ENCODE peak calls at places on chromosomes 3 and 15, in five cellular contexts. D is AG10803, E is GM12878, A is endothelial cell of umbilical vein, C is PC-3. I is an unnamed sample.

GRCh38 chr15:73575636-73576247 is 57.4 kb downstream of the NPTN start:
- DNase-seq in D (peak), E (no peak), A (peak), C (no peak), I (peak)

GRCh38 chr3:115692887-115693524 is 69.7 kb downstream of the GAP43 start:
- DNase-seq in D (peak), E (peak), A (peak), C (peak), I (peak)

GRCh38 chr3:135055449-135055848 is 260.4 kb downstream of the EPHB1 start:
- DNase-seq in D (no peak), E (no peak), A (no peak), C (no peak), I (no peak)

GRCh38 chr3:79003994-79004393 is 763.8 kb downstream of the ROBO1 start:
- DNase-seq in D (no peak), E (no peak), A (no peak), C (no peak), I (no peak)

GRCh38 chr3:69809076-69809835 is 70.0 kb downstream of the MITF start:
- DNase-seq in D (no peak), E (no peak), A (peak), C (no peak), I (no peak)

GRCh38 chr3:179655236-179655635 is 2.4 kb downstream of the USP13 start:
- DNase-seq in D (no peak), E (no peak), A (no peak), C (no peak), I (no peak)

GRCh38 chr3:33165372-33165771 is 51.6 kb downstream of the CRTAP start:
- DNase-seq in D (no peak), E (no peak), A (no peak), C (no peak), I (no peak)

GRCh38 chr3:114451561-114452018 is 157.8 kb downstream of the TIGIT start:
- DNase-seq in D (no peak), E (no peak), A (peak), C (no peak), I (peak)

GRCh38 chr3:51691021-51691420 is 15.8 kb upstream of the GRM2 start:
- DNase-seq in D (no peak), E (no peak), A (no peak), C (no peak), I (no peak)

GRCh38 chr3:121167374-121168139 is 259.6 kb downstream of the STXBP5L start:
- DNase-seq in D (no peak), E (no peak), A (no peak), C (no peak), I (no peak)

GRCh38 chr3:11099306-11099705 is 55.0 kb upstream of the HRH1 start:
- DNase-seq in D (no peak), E (no peak), A (no peak), C (no peak), I (no peak)

GRCh38 chr15:68820205-68820588 is 498 bp downstream of the ANP32A start:
- DNase-seq in D (no peak), E (no peak), A (peak), C (peak), I (no peak)

GRCh38 chr15:83062768-83063180 is 4.3 kb downstream of the BTBD1 start:
- DNase-seq in D (no peak), E (no peak), A (no peak), C (no peak), I (no peak)

GRCh38 chr3:189393598-189393997 is 221.8 kb downstream of the TPRG1 start:
- DNase-seq in D (no peak), E (no peak), A (no peak), C (peak), I (no peak)

GRCh38 chr3:11212784-11213183 is 58.5 kb downstream of the HRH1 start:
- DNase-seq in D (no peak), E (no peak), A (peak), C (no peak), I (no peak)

GRCh38 chr3:124648551-124648950 is 81.7 kb upstream of the UMPS start:
- DNase-seq in D (no peak), E (no peak), A (no peak), C (no peak), I (no peak)

GRCh38 chr3:165193392-165194268 is 2.6 kb downstream of the SLITRK3 start:
- DNase-seq in D (no peak), E (no peak), A (no peak), C (no peak), I (no peak)

GRCh38 chr3:37183976-37184375 is 9.6 kb upstream of the LRRFIP2 start:
- DNase-seq in D (peak), E (no peak), A (no peak), C (no peak), I (no peak)

GRCh38 chr3:196055683-196056270 is 26.1 kb downstream of the TFRC start:
- DNase-seq in D (no peak), E (no peak), A (no peak), C (no peak), I (peak)

GRCh38 chr3:188594137-188594536 is 440.2 kb downstream of the LPP start:
- DNase-seq in D (peak), E (no peak), A (peak), C (peak), I (peak)

GRCh38 chr15:57572463-57572862 is 19.2 kb upstream of the MYZAP start:
- DNase-seq in D (peak), E (no peak), A (no peak), C (no peak), I (peak)

GRCh38 chr15:95019907-95020306 is 788.5 kb downstream of the MCTP2 start:
- DNase-seq in D (no peak), E (no peak), A (no peak), C (peak), I (no peak)

GRCh38 chr15:92323480-92323879 is 70.2 kb upstream of the ST8SIA2 start:
- DNase-seq in D (no peak), E (no peak), A (no peak), C (no peak), I (no peak)

GRCh38 chr3:42705039-42705767 is 2.6 kb upstream of the HHATL start:
- DNase-seq in D (no peak), E (no peak), A (no peak), C (no peak), I (no peak)

GRCh38 chr3:54326951-54327350 is 204.6 kb downstream of the CACNA2D3 start:
- DNase-seq in D (no peak), E (no peak), A (no peak), C (no peak), I (no peak)

GRCh38 chr15:78049691-78050440 is 27.6 kb downstream of the TBC1D2B start:
- DNase-seq in D (peak), E (peak), A (no peak), C (peak), I (peak)

GRCh38 chr15:35738370-35738769 is 192.4 kb upstream of the DPH6 start:
- DNase-seq in D (peak), E (no peak), A (peak), C (peak), I (peak)

GRCh38 chr15:80636675-80637074 is 58.4 kb upstream of the ABHD17C start:
- DNase-seq in D (no peak), E (no peak), A (peak), C (peak), I (no peak)

GRCh38 chr3:186930639-186931486 is 537 bp downstream of the ST6GAL1 start:
- DNase-seq in D (peak), E (peak), A (peak), C (peak), I (peak)

GRCh38 chr3:15339786-15340215 is 7.4 kb upstream of the SH3BP5 start:
- DNase-seq in D (peak), E (no peak), A (peak), C (peak), I (peak)

GRCh38 chr3:98567646-98568280 is 25.6 kb downstream of the CPOX start:
- DNase-seq in D (no peak), E (no peak), A (no peak), C (no peak), I (no peak)

GRCh38 chr3:98577178-98577895 is 16.1 kb downstream of the CPOX start:
- DNase-seq in D (peak), E (no peak), A (no peak), C (peak), I (peak)

GRCh38 chr3:98574157-98574556 is 19.3 kb downstream of the CPOX start:
- DNase-seq in D (no peak), E (no peak), A (no peak), C (no peak), I (no peak)

GRCh38 chr3:98568402-98568801 is 25.0 kb downstream of the CPOX start:
- DNase-seq in D (no peak), E (no peak), A (no peak), C (no peak), I (no peak)

GRCh38 chr3:98573231-98573728 is 20.1 kb downstream of the CPOX start:
- DNase-seq in D (no peak), E (no peak), A (peak), C (peak), I (no peak)
- TF ChIP-seq CTCF in D (peak), E (peak), A (peak), C (peak), I (peak)

DNA sequence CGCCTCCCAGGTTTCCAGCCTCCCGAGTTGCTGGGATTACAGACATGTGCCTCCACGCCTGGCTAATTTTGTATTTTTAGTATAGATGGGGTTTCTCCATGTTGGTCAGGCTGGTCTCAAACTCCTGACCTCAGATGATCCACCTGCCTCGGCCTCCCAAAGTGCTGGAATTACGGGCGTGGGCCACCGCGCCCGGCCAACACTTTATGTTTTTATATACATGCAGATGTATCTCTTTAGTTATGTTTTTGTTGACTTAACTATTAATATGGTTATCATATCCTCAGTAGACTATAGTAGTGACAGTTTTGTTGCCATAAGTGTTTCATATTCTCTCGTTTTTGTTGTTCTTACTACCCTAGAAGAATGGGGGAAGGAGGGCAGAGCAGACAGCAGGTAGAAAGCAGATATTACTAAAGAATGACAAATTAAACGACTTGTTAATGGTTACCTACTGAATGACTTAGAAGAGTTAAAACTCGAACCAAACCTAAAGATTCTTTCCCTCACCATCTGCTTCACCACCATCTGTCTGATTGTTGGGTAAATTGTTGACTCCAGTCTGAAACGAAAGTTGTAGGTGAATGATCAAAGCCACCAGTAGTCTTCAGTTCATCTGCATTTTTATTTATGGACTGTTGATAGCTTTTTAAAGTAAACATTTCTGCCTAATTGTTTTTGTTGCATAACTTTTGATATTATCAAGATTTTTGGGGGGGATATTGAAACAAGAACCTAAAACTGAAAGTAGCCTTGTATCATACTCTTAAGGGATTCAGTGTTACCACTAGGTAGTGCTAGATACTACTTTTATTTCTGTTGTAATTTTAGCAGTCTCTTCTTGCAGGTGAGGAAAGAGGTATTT is 89.3 kb downstream of the RASA2 start:
- DNase-seq in D (peak), E (no peak), A (peak), C (peak), I (no peak)
- TF ChIP-seq CTCF in D (peak), E (peak), A (peak), C (peak), I (peak)

DNA sequence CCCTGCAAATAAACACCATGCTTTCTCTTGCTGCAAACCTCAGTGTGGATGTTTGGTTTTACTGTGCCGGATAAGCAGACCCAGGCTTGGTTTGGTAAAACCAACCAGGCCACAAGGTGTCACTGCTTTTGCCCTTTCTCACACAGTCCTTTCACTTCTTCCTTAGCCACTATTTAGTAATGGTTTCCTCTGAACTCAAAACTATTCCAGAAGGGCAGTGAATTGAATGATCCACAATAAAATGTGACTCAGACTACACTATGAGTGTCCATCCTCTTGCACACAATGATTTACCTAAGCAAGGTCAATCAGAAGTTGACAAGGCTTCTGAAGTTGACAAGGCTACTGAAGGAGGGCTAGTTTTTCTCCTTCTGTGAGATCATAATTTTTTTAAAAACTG is 552.4 kb upstream of the CCDC54 start:
- DNase-seq in D (peak), E (no peak), A (peak), C (peak), I (peak)
- TF ChIP-seq CTCF in D (peak), E (peak), A (peak), C (peak), I (peak)

GRCh38 chr3:13045245-13045903 is 27.9 kb downstream of the IQSEC1 start:
- DNase-seq in D (no peak), E (no peak), A (no peak), C (no peak), I (no peak)

GRCh38 chr3:13049400-13049799 is 23.8 kb downstream of the IQSEC1 start:
- DNase-seq in D (no peak), E (no peak), A (no peak), C (no peak), I (no peak)

GRCh38 chr3:13046569-13047279 is 26.5 kb downstream of the IQSEC1 start:
- DNase-seq in D (no peak), E (no peak), A (no peak), C (no peak), I (no peak)

GRCh38 chr3:13045904-13046568 is 27.2 kb downstream of the IQSEC1 start:
- DNase-seq in D (no peak), E (peak), A (no peak), C (no peak), I (no peak)

DNA sequence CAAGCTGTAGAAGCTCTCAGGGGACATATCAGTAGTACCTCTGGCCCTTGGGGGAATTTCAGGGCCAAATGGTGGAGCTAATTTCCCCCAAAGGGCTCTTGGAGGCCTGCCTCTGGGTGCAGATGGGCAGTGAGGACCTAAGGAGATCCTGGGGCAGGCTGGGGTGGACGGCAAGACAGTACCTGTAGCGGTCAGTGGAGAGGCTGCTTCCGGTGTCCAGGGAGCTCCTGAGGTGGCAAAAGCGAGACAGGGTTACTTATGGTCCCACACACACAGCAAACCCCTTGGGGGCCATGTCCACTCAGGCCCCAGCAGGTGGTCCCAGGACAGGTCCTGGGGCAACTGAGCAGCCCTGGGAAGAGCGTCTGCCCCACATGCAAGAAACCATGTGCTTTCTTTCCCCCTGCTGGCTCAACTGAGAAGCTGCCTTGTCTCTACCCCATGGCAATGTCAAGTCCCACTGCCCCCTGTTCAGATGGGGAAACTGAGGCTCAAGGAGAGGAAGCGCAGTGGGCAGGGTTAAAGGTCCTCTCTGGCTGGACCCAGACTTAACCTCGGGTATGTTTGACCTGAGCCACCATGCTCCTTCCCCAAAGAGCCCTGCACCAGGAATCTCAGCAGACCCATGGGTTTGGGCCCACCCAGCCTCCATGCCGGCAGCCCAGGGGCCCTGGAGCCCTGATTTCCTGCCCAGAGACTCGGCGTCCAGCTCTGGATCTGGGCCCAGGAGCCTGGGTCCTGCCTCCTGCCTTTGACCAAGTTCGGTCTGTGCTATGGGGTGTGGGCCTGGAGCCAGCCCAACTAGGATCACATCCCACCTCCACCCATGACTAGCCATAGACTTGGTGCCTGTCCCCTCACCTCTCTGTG is 25.7 kb downstream of the IQSEC1 start:
- DNase-seq in D (no peak), E (no peak), A (no peak), C (no peak), I (no peak)
- TF ChIP-seq CTCF in D (no peak), E (peak), A (no peak), C (peak), I (peak)

GRCh38 chr3:126523745-126524428 is at the start of gene CHST13:
- DNase-seq in D (peak), E (no peak), A (no peak), C (peak), I (peak)
- TF ChIP-seq CTCF in D (no peak), E (no peak), A (no peak), C (no peak), I (no peak)

DNA sequence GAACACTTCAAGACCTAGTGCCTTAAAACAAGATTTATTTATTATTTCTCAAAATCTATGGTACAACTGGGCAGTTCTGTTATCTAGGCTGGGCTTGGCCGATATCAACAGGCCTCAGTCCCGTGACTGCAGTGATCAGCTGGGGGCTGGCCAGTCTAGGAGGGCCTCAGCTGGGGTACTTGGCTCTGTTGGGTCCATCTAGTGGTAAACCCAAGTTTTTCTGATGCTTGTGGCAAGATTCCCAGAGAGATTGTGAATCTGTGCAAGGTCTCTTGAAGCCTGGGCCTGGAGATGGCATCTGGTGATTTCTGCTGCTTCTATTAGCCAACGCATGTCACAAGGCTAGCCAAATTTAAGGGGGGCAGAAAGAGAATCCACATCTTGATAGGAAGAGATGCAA is 482.4 kb upstream of the SGO1 start:
- DNase-seq in D (no peak), E (no peak), A (peak), C (peak), I (peak)
- TF ChIP-seq CTCF in D (peak), E (no peak), A (peak), C (peak), I (no peak)

DNA sequence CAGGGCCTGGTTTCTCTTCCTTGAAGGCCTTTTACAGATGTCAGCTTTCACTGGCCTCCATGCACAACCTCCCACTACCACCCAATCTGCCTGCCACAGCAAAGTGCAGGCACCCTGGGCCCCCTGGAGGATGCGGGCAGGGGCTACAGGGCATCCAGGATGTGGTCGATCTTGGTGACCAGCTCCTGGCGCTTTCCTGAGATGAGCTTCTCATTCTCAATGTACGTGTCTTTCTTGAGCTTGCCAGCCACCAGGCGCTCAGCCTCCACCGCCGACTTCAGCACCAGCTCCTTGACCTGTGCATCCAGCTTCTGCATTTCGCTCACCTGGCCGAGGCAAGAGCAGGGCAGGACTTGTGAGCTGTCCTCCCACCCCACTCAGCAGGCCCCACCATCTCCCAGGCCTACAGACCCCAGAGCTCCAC is 30.3 kb downstream of the RPN1 start:
- DNase-seq in D (no peak), E (no peak), A (no peak), C (no peak), I (no peak)
- TF ChIP-seq CTCF in D (no peak), E (no peak), A (no peak), C (peak), I (no peak)

DNA sequence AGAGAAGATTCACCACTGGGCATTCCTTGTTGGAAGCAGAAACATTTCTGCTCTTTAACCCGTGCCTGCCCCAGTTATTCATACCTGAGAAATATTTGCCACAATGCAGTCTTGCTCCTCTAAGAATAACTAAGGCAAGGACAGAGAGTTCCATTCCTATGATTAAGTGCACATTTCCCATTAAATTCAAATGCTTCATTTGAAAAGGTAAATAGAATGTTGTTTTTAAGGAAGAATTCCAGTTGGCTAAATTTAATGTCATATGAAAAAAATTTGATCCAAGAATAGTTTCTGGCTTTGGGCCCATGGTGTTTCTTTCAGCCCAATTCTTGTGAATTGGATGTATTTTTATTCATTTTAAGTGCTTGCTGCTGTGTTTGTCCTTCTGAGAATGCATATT is 573.5 kb upstream of the TBL1XR1 start:
- DNase-seq in D (peak), E (no peak), A (no peak), C (peak), I (peak)
- TF ChIP-seq CTCF in D (no peak), E (no peak), A (no peak), C (no peak), I (no peak)

I was measured in foreskin fibroblast.